ENCODE peak calls at places on chromosomes 2 and 18, in ten cellular contexts. One of them, this sample, is unnamed.

GRCh38 chr18:58176915-58177717 is 133.1 kb downstream of the NEDD4L start:
- DNase-seq in brain microvascular endothelial cell: peak
- DNase-seq in astrocyte of the cerebellum: peak
- DNase-seq in dorsolateral prefrontal cortex: no peak
- DNase-seq in transverse colon: no peak
- DNase-seq in A549: peak
- DNase-seq in HL-60: no peak
- DNase-seq in glutamatergic neuron: no peak
- DNase-seq in heart left ventricle: no peak
- DNase-seq in spleen: no peak
- DNase-seq in this sample: no peak

GRCh38 chr2:4972472-4972871 is 719.7 kb upstream of the SOX11 start:
- DNase-seq in glutamatergic neuron: no peak
- DNase-seq in brain microvascular endothelial cell: no peak
- DNase-seq in transverse colon: no peak
- DNase-seq in astrocyte of the cerebellum: no peak
- DNase-seq in spleen: no peak
- DNase-seq in heart left ventricle: no peak
- DNase-seq in dorsolateral prefrontal cortex: no peak
- DNase-seq in HL-60: no peak
- DNase-seq in A549: no peak
- DNase-seq in this sample: no peak

GRCh38 chr2:65349863-65350262 is 82.5 kb downstream of the SPRED2 start:
- DNase-seq in brain microvascular endothelial cell: peak
- DNase-seq in A549: no peak
- DNase-seq in spleen: no peak
- DNase-seq in HL-60: no peak
- DNase-seq in glutamatergic neuron: peak
- DNase-seq in heart left ventricle: peak
- DNase-seq in dorsolateral prefrontal cortex: no peak
- DNase-seq in transverse colon: peak
- DNase-seq in astrocyte of the cerebellum: peak
- DNase-seq in this sample: peak

GRCh38 chr2:28955492-28955891 is 25.6 kb upstream of the TOGARAM2 start:
- DNase-seq in transverse colon: no peak
- DNase-seq in spleen: no peak
- DNase-seq in brain microvascular endothelial cell: no peak
- DNase-seq in HL-60: no peak
- DNase-seq in A549: no peak
- DNase-seq in astrocyte of the cerebellum: no peak
- DNase-seq in heart left ventricle: no peak
- DNase-seq in glutamatergic neuron: no peak
- DNase-seq in dorsolateral prefrontal cortex: no peak
- DNase-seq in this sample: no peak

GRCh38 chr2:55966431-55967118 is 43.0 kb upstream of the EFEMP1 start:
- DNase-seq in A549: peak
- DNase-seq in transverse colon: peak
- DNase-seq in brain microvascular endothelial cell: no peak
- DNase-seq in glutamatergic neuron: no peak
- DNase-seq in HL-60: no peak
- DNase-seq in astrocyte of the cerebellum: no peak
- DNase-seq in dorsolateral prefrontal cortex: peak
- DNase-seq in heart left ventricle: peak
- DNase-seq in spleen: peak
- DNase-seq in this sample: no peak

GRCh38 chr2:204321910-204322765 is 223.1 kb upstream of the PARD3B start:
- DNase-seq in heart left ventricle: peak
- DNase-seq in spleen: no peak
- DNase-seq in brain microvascular endothelial cell: no peak
- DNase-seq in dorsolateral prefrontal cortex: no peak
- DNase-seq in A549: peak
- DNase-seq in HL-60: no peak
- DNase-seq in transverse colon: no peak
- DNase-seq in astrocyte of the cerebellum: no peak
- DNase-seq in glutamatergic neuron: no peak
- DNase-seq in this sample: no peak

GRCh38 chr2:88099798-88100488 is 27.9 kb downstream of the FABP1 start:
- DNase-seq in spleen: no peak
- DNase-seq in astrocyte of the cerebellum: no peak
- DNase-seq in glutamatergic neuron: no peak
- DNase-seq in heart left ventricle: no peak
- DNase-seq in A549: peak
- DNase-seq in HL-60: no peak
- DNase-seq in brain microvascular endothelial cell: peak
- DNase-seq in transverse colon: no peak
- DNase-seq in dorsolateral prefrontal cortex: no peak
- DNase-seq in this sample: no peak

GRCh38 chr2:36560726-36561125 is 37.2 kb downstream of the FEZ2 start:
- DNase-seq in transverse colon: no peak
- DNase-seq in heart left ventricle: no peak
- DNase-seq in A549: no peak
- DNase-seq in dorsolateral prefrontal cortex: no peak
- DNase-seq in spleen: no peak
- DNase-seq in glutamatergic neuron: no peak
- DNase-seq in astrocyte of the cerebellum: no peak
- DNase-seq in HL-60: no peak
- DNase-seq in brain microvascular endothelial cell: no peak
- DNase-seq in this sample: no peak

DNA sequence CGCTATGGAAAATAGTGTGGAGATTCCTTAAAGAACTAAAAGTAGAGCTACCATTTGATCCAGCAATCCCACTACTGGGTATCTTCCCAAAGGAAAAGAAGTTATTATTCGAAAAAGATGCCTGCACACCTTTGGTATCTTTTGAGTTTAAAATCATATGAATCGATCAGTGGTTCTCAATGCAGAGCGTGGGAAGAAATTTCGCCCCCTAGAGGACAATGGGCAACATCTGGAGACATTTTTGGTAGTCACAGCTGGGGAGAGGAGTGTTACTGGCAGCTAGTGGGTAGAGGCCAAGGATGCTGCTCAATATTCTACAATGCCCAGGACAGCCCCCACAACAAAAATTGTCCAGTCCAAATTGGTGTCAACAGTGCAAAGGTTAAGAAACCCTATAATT is 425.5 kb downstream of the LRATD1 start:
- DNase-seq in HL-60: peak
- DNase-seq in glutamatergic neuron: no peak
- DNase-seq in astrocyte of the cerebellum: no peak
- DNase-seq in dorsolateral prefrontal cortex: no peak
- DNase-seq in brain microvascular endothelial cell: no peak
- DNase-seq in heart left ventricle: no peak
- DNase-seq in A549: no peak
- DNase-seq in spleen: no peak
- DNase-seq in transverse colon: no peak
- DNase-seq in this sample: no peak
- TF ChIP-seq CTCF in HL-60: peak
- TF ChIP-seq CTCF in glutamatergic neuron: peak
- TF ChIP-seq CTCF in astrocyte of the cerebellum: peak
- TF ChIP-seq CTCF in dorsolateral prefrontal cortex: no peak
- TF ChIP-seq CTCF in brain microvascular endothelial cell: peak
- TF ChIP-seq CTCF in heart left ventricle: no peak
- TF ChIP-seq CTCF in A549: peak
- TF ChIP-seq CTCF in spleen: no peak
- TF ChIP-seq CTCF in transverse colon: no peak
- TF ChIP-seq CTCF in this sample: no peak

GRCh38 chr2:181682795-181683517 is 2.6 kb upstream of the NEUROD1 start:
- DNase-seq in dorsolateral prefrontal cortex: no peak
- DNase-seq in astrocyte of the cerebellum: no peak
- DNase-seq in A549: no peak
- DNase-seq in transverse colon: no peak
- DNase-seq in spleen: no peak
- DNase-seq in HL-60: no peak
- DNase-seq in glutamatergic neuron: peak
- DNase-seq in brain microvascular endothelial cell: no peak
- DNase-seq in heart left ventricle: no peak
- DNase-seq in this sample: no peak

GRCh38 chr2:181683518-181684453 is 3.5 kb upstream of the NEUROD1 start:
- DNase-seq in brain microvascular endothelial cell: no peak
- DNase-seq in spleen: no peak
- DNase-seq in dorsolateral prefrontal cortex: no peak
- DNase-seq in HL-60: no peak
- DNase-seq in A549: no peak
- DNase-seq in heart left ventricle: no peak
- DNase-seq in transverse colon: no peak
- DNase-seq in astrocyte of the cerebellum: no peak
- DNase-seq in glutamatergic neuron: peak
- DNase-seq in this sample: no peak

GRCh38 chr2:181680937-181681811 is 857 bp upstream of the NEUROD1 start:
- DNase-seq in glutamatergic neuron: no peak
- DNase-seq in transverse colon: no peak
- DNase-seq in spleen: peak
- DNase-seq in HL-60: no peak
- DNase-seq in heart left ventricle: no peak
- DNase-seq in A549: no peak
- DNase-seq in brain microvascular endothelial cell: no peak
- DNase-seq in dorsolateral prefrontal cortex: no peak
- DNase-seq in astrocyte of the cerebellum: no peak
- DNase-seq in this sample: no peak

GRCh38 chr2:181680055-181680936 is at the start of gene NEUROD1:
- DNase-seq in HL-60: no peak
- DNase-seq in astrocyte of the cerebellum: no peak
- DNase-seq in transverse colon: no peak
- DNase-seq in A549: peak
- DNase-seq in heart left ventricle: no peak
- DNase-seq in spleen: peak
- DNase-seq in brain microvascular endothelial cell: no peak
- DNase-seq in dorsolateral prefrontal cortex: no peak
- DNase-seq in glutamatergic neuron: peak
- DNase-seq in this sample: no peak

DNA sequence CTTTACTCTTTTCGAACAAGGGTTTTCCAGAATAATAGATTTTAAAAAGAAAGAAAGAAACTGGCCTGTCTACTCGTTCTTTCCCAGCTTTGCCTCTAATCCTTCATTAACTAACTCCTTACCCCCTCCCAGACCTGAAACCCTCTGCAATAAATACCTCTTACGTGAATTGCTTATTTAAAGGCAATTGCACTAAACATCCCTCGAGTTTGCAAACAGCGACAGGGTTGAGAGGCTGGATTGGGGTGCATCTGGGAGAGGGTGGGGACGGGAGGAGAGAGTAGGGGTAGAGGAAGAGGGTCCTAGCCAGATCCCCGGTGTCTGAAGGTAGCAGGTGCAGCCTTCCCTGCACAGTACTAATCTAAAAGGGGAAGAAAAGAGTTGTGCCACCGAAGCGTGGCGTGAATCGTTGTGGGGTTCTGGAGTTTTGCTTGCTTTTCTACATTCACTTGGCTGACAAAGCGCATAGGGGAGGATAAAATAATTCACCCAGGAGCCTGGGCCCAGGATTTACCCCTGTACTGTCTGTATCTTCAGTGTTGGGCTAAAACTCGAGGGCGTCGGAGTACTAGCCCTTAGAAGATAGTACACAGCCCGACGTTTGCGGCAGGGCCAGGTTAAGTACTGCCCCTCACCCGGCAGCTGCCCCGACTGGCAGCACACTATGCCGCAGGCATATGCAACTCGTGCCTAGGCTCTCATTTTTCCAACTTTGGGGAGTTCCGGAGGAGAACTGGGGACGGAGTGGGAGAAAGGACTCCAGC is 1.9 kb upstream of the NEUROD1 start:
- DNase-seq in glutamatergic neuron: no peak
- DNase-seq in astrocyte of the cerebellum: no peak
- DNase-seq in heart left ventricle: no peak
- DNase-seq in brain microvascular endothelial cell: no peak
- DNase-seq in HL-60: no peak
- DNase-seq in dorsolateral prefrontal cortex: no peak
- DNase-seq in transverse colon: no peak
- DNase-seq in spleen: peak
- DNase-seq in A549: no peak
- DNase-seq in this sample: no peak
- TF ChIP-seq CTCF in glutamatergic neuron: no peak
- TF ChIP-seq CTCF in astrocyte of the cerebellum: no peak
- TF ChIP-seq CTCF in heart left ventricle: no peak
- TF ChIP-seq CTCF in brain microvascular endothelial cell: no peak
- TF ChIP-seq CTCF in HL-60: no peak
- TF ChIP-seq CTCF in dorsolateral prefrontal cortex: no peak
- TF ChIP-seq CTCF in transverse colon: no peak
- TF ChIP-seq CTCF in spleen: no peak
- TF ChIP-seq CTCF in A549: no peak
- TF ChIP-seq CTCF in this sample: no peak

GRCh38 chr18:7152485-7152884 is 34.9 kb upstream of the LAMA1 start:
- DNase-seq in HL-60: no peak
- DNase-seq in glutamatergic neuron: no peak
- DNase-seq in brain microvascular endothelial cell: no peak
- DNase-seq in A549: no peak
- DNase-seq in transverse colon: no peak
- DNase-seq in spleen: no peak
- DNase-seq in heart left ventricle: no peak
- DNase-seq in astrocyte of the cerebellum: no peak
- DNase-seq in dorsolateral prefrontal cortex: no peak
- DNase-seq in this sample: no peak
- TF ChIP-seq CTCF in HL-60: no peak
- TF ChIP-seq CTCF in glutamatergic neuron: no peak
- TF ChIP-seq CTCF in brain microvascular endothelial cell: no peak
- TF ChIP-seq CTCF in A549: no peak
- TF ChIP-seq CTCF in transverse colon: no peak
- TF ChIP-seq CTCF in spleen: no peak
- TF ChIP-seq CTCF in heart left ventricle: no peak
- TF ChIP-seq CTCF in astrocyte of the cerebellum: no peak
- TF ChIP-seq CTCF in dorsolateral prefrontal cortex: no peak
- TF ChIP-seq CTCF in this sample: no peak

GRCh38 chr18:692841-693240 is 19.6 kb downstream of the ENOSF1 start:
- DNase-seq in HL-60: no peak
- DNase-seq in brain microvascular endothelial cell: no peak
- DNase-seq in dorsolateral prefrontal cortex: no peak
- DNase-seq in spleen: no peak
- DNase-seq in glutamatergic neuron: no peak
- DNase-seq in transverse colon: no peak
- DNase-seq in astrocyte of the cerebellum: no peak
- DNase-seq in A549: no peak
- DNase-seq in heart left ventricle: no peak
- DNase-seq in this sample: no peak

GRCh38 chr18:702957-703659 is 9.3 kb downstream of the ENOSF1 start:
- DNase-seq in spleen: no peak
- DNase-seq in brain microvascular endothelial cell: peak
- DNase-seq in heart left ventricle: no peak
- DNase-seq in transverse colon: no peak
- DNase-seq in glutamatergic neuron: no peak
- DNase-seq in HL-60: peak
- DNase-seq in astrocyte of the cerebellum: peak
- DNase-seq in dorsolateral prefrontal cortex: no peak
- DNase-seq in A549: peak
- DNase-seq in this sample: no peak

GRCh38 chr18:703660-704018 is 8.8 kb downstream of the ENOSF1 start:
- DNase-seq in HL-60: no peak
- DNase-seq in glutamatergic neuron: no peak
- DNase-seq in dorsolateral prefrontal cortex: no peak
- DNase-seq in astrocyte of the cerebellum: no peak
- DNase-seq in spleen: no peak
- DNase-seq in A549: peak
- DNase-seq in brain microvascular endothelial cell: no peak
- DNase-seq in heart left ventricle: no peak
- DNase-seq in transverse colon: no peak
- DNase-seq in this sample: no peak

GRCh38 chr18:697012-697411 is 15.4 kb downstream of the ENOSF1 start:
- DNase-seq in dorsolateral prefrontal cortex: no peak
- DNase-seq in brain microvascular endothelial cell: no peak
- DNase-seq in transverse colon: no peak
- DNase-seq in A549: no peak
- DNase-seq in HL-60: no peak
- DNase-seq in spleen: no peak
- DNase-seq in glutamatergic neuron: no peak
- DNase-seq in astrocyte of the cerebellum: no peak
- DNase-seq in heart left ventricle: no peak
- DNase-seq in this sample: no peak

GRCh38 chr18:697771-698170 is 14.7 kb downstream of the ENOSF1 start:
- DNase-seq in heart left ventricle: no peak
- DNase-seq in HL-60: no peak
- DNase-seq in A549: no peak
- DNase-seq in glutamatergic neuron: no peak
- DNase-seq in brain microvascular endothelial cell: no peak
- DNase-seq in astrocyte of the cerebellum: no peak
- DNase-seq in dorsolateral prefrontal cortex: no peak
- DNase-seq in spleen: no peak
- DNase-seq in transverse colon: no peak
- DNase-seq in this sample: no peak
- TF ChIP-seq CTCF in heart left ventricle: no peak
- TF ChIP-seq CTCF in HL-60: no peak
- TF ChIP-seq CTCF in A549: no peak
- TF ChIP-seq CTCF in glutamatergic neuron: no peak
- TF ChIP-seq CTCF in brain microvascular endothelial cell: no peak
- TF ChIP-seq CTCF in astrocyte of the cerebellum: no peak
- TF ChIP-seq CTCF in dorsolateral prefrontal cortex: no peak
- TF ChIP-seq CTCF in spleen: no peak
- TF ChIP-seq CTCF in transverse colon: no peak
- TF ChIP-seq CTCF in this sample: no peak

This sample was measured in omental fat pad.